ENCODE peak calls at places on chromosome 15, in four cellular contexts. A, W, N and B are unnamed samples.

GRCh38 chr15:81097893-81098280 is 36.2 kb upstream of the CFAP161 start:
- DNase-seq in W (no peak), N (no peak), A (no peak), B (no peak)

GRCh38 chr15:67136802-67137201 is 71.4 kb downstream of the SMAD3 start:
- DNase-seq in N (no peak), W (peak; percentile 14), A (no peak), B (no peak)

GRCh38 chr15:34804113-34804512 is 8.8 kb upstream of the ACTC1 start:
- DNase-seq in A (no peak), W (no peak), N (no peak), B (no peak)

GRCh38 chr15:38748710-38749109 is 184.1 kb upstream of the RASGRP1 start:
- DNase-seq in N (no peak), W (no peak), A (no peak), B (no peak)

GRCh38 chr15:60370804-60371700 is 26.7 kb downstream of the ANXA2 start:
- DNase-seq in W (peak; percentile 80), A (peak; percentile 86), N (peak; percentile 69), B (no peak)

GRCh38 chr15:50250789-50251394 is 14.6 kb downstream of the HDC start:
- DNase-seq in N (no peak), W (no peak), A (no peak), B (no peak)

GRCh38 chr15:38603271-38603670 is 38.7 kb upstream of the RASGRP1 start:
- DNase-seq in A (no peak), N (no peak), W (no peak), B (no peak)

GRCh38 chr15:68821190-68821897 is 649 bp upstream of the ANP32A start:
- DNase-seq in W (no peak), N (peak; percentile 16), A (no peak), B (no peak)

GRCh38 chr15:28103402-28103801 is 4.3 kb upstream of the OCA2 start:
- DNase-seq in W (no peak), A (no peak), N (no peak), B (no peak)

GRCh38 chr15:38671675-38672141 is 107.1 kb upstream of the RASGRP1 start:
- DNase-seq in W (no peak), N (no peak), A (no peak), B (no peak)

GRCh38 chr15:60548101-60548500 is 69.2 kb upstream of the ICE2 start:
- DNase-seq in W (no peak), A (no peak), N (no peak), B (no peak)

GRCh38 chr15:67775265-67775664 is 50.0 kb upstream of the SKOR1 start:
- DNase-seq in N (no peak), A (no peak), W (no peak), B (no peak)

GRCh38 chr15:41032079-41032328 is 78.7 kb downstream of the CHAC1 start:
- DNase-seq in N (no peak), A (no peak), W (no peak), B (no peak)

GRCh38 chr15:87478688-87479072 is 777.9 kb downstream of the NTRK3 start:
- DNase-seq in A (no peak), N (no peak), W (no peak), B (no peak)

GRCh38 chr15:58562135-58562534 is 130.3 kb downstream of the LIPC start:
- DNase-seq in N (no peak), A (no peak), W (no peak), B (no peak)

GRCh38 chr15:65405793-65406192 is 17.0 kb downstream of the IGDCC4 start:
- DNase-seq in W (no peak), N (no peak), A (no peak), B (no peak)

GRCh38 chr15:83210619-83211018 is 3.0 kb upstream of the HDGFL3 start:
- DNase-seq in N (no peak), A (no peak), W (no peak), B (no peak)

GRCh38 chr15:66883322-66883911 is 181.4 kb downstream of the SMAD6 start:
- DNase-seq in N (peak; percentile 90), W (peak; percentile 95), A (peak; percentile 94), B (peak; percentile 49)

GRCh38 chr15:73862276-73862675 is 11.1 kb upstream of the TBC1D21 start:
- DNase-seq in A (no peak), W (no peak), N (no peak), B (no peak)

GRCh38 chr15:37101634-37102314 is 1.4 kb upstream of the MEIS2 start:
- DNase-seq in A (peak; percentile 81), W (peak; percentile 86), N (peak; percentile 79), B (no peak)

GRCh38 chr15:89524184-89524583 is 27.8 kb upstream of the RHCG start:
- DNase-seq in N (no peak), A (no peak), W (no peak), B (no peak)

GRCh38 chr15:39456113-39456512 is 124.8 kb upstream of the THBS1 start:
- DNase-seq in N (no peak), W (no peak), A (no peak), B (no peak)

GRCh38 chr15:29449136-29449535 is 179.5 kb upstream of the NSMCE3 start:
- DNase-seq in N (no peak), A (no peak), W (no peak), B (no peak)

GRCh38 chr15:97729270-97729669 is 231.2 kb upstream of the ARRDC4 start:
- DNase-seq in W (no peak), N (no peak), A (no peak), B (no peak)

GRCh38 chr15:48250640-48251076 is 44.6 kb downstream of the SLC12A1 start:
- DNase-seq in W (no peak), N (peak; percentile 34), A (peak; percentile 36), B (no peak)

GRCh38 chr15:74252291-74253080 is 16.4 kb downstream of the CCDC33 start:
- DNase-seq in N (peak; percentile 29), W (peak; percentile 26), A (peak; percentile 52), B (no peak)

GRCh38 chr15:82047493-82048446 is 2.0 kb upstream of the MEX3B start:
- DNase-seq in W (no peak), N (peak; percentile 11), A (peak; percentile 15), B (no peak)

GRCh38 chr15:68774120-68774519 is 46.6 kb downstream of the ANP32A start:
- DNase-seq in A (no peak), N (no peak), W (no peak), B (no peak)

GRCh38 chr15:64775551-64776401 is at the start of gene RBPMS2:
- DNase-seq in A (peak; percentile 39), W (peak; percentile 62), N (peak; percentile 52), B (no peak)

DNA sequence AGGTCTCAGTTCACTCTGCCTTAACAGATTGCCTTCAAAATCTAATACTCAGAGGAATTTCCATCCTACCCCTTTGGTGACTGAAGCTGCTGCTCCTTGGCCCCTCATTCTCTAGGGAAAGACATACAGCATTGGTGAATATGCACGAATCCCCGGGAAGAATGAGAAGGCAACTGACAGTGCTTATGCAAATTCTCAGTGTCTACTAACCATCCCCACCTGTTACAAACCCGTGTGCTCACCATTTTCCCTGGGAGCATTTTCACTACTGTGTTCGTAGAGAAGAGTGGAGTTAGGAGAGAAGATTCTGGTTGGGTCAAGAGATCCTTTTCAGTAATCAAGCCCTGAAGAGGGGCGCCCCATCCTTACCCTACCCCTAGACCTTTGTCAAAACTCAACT is 37.7 kb downstream of the SYNM start:
- DNase-seq in A (no peak), N (no peak), W (no peak), B (no peak)
- H3K27ac ChIP-seq in A (no peak overlapping the region), N (no peak overlapping the region), W (no peak overlapping the region), B (no peak overlapping the region)

GRCh38 chr15:101266787-101267186 is 10.5 kb downstream of the SELENOS start:
- DNase-seq in N (no peak), W (no peak), A (no peak), B (no peak)

GRCh38 chr15:101264911-101265641 is 12.2 kb downstream of the SELENOS start:
- DNase-seq in N (no peak), W (no peak), A (no peak), B (no peak)

GRCh38 chr15:101269479-101270223 is 7.6 kb downstream of the SELENOS start:
- DNase-seq in N (no peak), A (peak; percentile 43), W (no peak), B (no peak)

GRCh38 chr15:101266034-101266433 is 11.3 kb downstream of the SELENOS start:
- DNase-seq in W (no peak), N (no peak), A (no peak), B (no peak)

GRCh38 chr15:101267320-101268104 is 9.8 kb downstream of the SELENOS start:
- DNase-seq in A (no peak), N (no peak), W (peak; percentile 54), B (no peak)
- H3K27ac ChIP-seq in A (no peak overlapping the region), N (no peak overlapping the region), W (peak overlapping the region; percentile 65), B (no peak overlapping the region)

DNA sequence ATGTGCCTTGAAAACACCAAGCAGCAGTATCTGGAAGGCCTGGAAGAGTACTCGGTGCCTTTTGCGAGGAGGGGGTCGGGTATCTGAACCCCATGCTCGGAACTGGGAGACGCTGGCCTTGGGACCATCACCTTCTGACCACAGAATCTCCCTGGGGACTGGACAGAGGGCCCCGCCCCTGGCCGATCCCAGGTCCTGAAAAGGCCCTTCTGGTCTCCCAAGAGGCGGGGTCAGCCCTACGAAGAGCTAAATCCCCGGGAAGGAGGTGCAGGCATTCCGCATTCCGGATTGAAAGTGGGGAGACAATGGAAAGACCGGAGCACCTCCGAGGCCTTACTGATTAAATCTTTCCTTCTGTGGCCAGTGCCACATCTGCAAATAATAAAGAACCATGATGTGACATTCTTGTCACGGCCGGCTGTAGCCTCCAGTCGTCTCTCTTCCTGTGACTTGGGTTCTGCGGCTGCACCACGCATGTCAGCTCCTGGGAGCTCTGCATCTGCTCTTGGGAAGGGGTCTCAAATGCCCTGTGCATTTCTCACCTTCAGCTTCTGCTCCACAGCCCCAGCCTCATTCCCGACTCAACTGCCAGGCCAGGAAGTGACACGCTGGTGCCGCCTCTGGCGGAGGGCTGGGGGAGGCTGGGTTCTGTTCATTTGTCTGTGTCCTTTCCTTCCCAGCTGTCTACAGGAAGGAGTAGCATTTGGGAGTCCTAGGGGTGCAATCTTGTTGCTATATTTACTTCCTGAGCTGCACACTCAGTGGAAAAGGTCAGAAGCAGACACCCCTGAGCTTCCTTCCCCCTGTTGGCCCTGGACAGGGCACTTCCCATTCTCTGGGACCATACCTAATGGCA is 173.5 kb downstream of the KLF13 start:
- DNase-seq in N (no peak), W (no peak), A (no peak), B (no peak)
- H3K27ac ChIP-seq in N (no peak overlapping the region), W (no peak overlapping the region), A (peak overlapping the region; percentile 29), B (no peak overlapping the region)

DNA sequence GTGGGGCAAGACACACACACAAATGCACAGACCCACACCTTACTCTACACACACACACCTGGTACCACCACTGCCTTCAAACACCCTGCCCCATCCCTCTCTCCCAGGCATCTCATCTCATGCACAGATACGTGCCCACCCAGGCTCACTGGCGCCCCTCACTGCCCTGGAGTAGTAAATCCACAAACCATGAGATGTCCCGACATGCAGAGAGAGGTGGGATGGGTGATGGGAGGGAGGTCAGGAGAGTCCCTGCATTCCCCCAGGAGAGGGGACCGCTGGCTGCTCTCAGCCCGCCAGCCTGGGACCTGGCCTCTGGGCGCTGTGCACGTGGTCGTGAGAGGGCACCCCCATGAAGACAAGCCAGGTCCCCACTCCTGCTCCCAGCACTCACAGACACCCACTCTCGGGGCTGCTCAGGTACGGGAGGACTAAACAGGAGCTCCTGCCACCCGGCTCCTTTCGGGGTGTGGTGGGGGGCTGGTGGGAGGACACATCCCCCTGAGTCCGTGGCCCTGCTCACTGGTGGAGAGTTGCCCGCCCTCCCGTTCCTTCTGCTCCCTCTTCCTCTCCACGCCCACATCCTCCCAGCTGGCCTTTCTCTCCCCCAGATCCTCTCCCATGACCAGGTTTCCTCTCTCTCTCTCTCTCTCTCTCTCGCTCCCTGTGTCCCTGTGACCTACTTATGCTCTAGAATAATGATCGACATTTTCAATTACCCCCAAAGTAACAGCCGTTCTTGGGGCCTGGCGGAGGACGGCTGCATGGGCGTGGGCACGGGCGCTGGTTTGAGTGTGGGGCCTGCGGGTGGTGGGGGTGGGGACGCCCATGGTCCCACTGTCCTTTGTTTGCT is 18.8 kb upstream of the CSPG4 start:
- DNase-seq in N (peak; percentile 73), A (peak; percentile 72), W (peak; percentile 73), B (no peak)
- H3K27ac ChIP-seq in N (peak overlapping the region; percentile 12), A (no peak overlapping the region), W (peak overlapping the region; percentile 82), B (no peak overlapping the region)

GRCh38 chr15:91294795-91295194 is 194.7 kb downstream of the SV2B start:
- DNase-seq in N (no peak), A (no peak), W (no peak), B (no peak)
- H3K27ac ChIP-seq in N (no peak overlapping the region), A (no peak overlapping the region), W (no peak overlapping the region), B (no peak overlapping the region)